ENCODE peak calls at places on chromosomes 3 and 15, in four cellular contexts. One of them, this sample, is unnamed.

GRCh38 chr3:48397767-48398681 is 26.0 kb downstream of the FBXW12 start:
- DNase-seq in cardiac muscle cell: no peak
- DNase-seq in osteocyte: no peak
- DNase-seq in tibial artery: no peak
- DNase-seq in this sample: no peak

GRCh38 chr3:183331518-183331917 is 78.5 kb downstream of the B3GNT5 start:
- DNase-seq in tibial artery: no peak
- DNase-seq in cardiac muscle cell: no peak
- DNase-seq in osteocyte: no peak
- DNase-seq in this sample: no peak

GRCh38 chr3:58334013-58334321 is 1.3 kb downstream of the PXK start:
- DNase-seq in tibial artery: no peak
- DNase-seq in cardiac muscle cell: no peak
- DNase-seq in osteocyte: no peak
- DNase-seq in this sample: no peak

GRCh38 chr15:59614153-59614552 is 2.6 kb downstream of the GCNT3 start:
- DNase-seq in tibial artery: no peak
- DNase-seq in cardiac muscle cell: no peak
- DNase-seq in osteocyte: no peak
- DNase-seq in this sample: no peak

GRCh38 chr15:62059108-62059817 is 984 bp downstream of the VPS13C start:
- DNase-seq in osteocyte: no peak
- DNase-seq in cardiac muscle cell: no peak
- DNase-seq in tibial artery: no peak
- DNase-seq in this sample: peak; percentile 15

GRCh38 chr3:9841015-9841414 is 2.8 kb downstream of the RPUSD3 start:
- DNase-seq in tibial artery: no peak
- DNase-seq in cardiac muscle cell: no peak
- DNase-seq in osteocyte: no peak
- DNase-seq in this sample: no peak

GRCh38 chr3:158233791-158234190 is 123.9 kb downstream of the RSRC1 start:
- DNase-seq in cardiac muscle cell: no peak
- DNase-seq in osteocyte: no peak
- DNase-seq in tibial artery: no peak
- DNase-seq in this sample: no peak

GRCh38 chr3:59302442-59302841 is 252.6 kb upstream of the CFAP20DC start:
- DNase-seq in osteocyte: no peak
- DNase-seq in tibial artery: no peak
- DNase-seq in cardiac muscle cell: no peak
- DNase-seq in this sample: no peak

GRCh38 chr15:71290002-71290401 is 174.7 kb downstream of the THSD4 start:
- DNase-seq in tibial artery: no peak
- DNase-seq in osteocyte: no peak
- DNase-seq in cardiac muscle cell: no peak
- DNase-seq in this sample: no peak

GRCh38 chr15:98966036-98966787 is 41.4 kb downstream of the PGPEP1L start:
- DNase-seq in tibial artery: no peak
- DNase-seq in cardiac muscle cell: peak; percentile 11
- DNase-seq in osteocyte: no peak
- DNase-seq in this sample: no peak

GRCh38 chr3:64462203-64463120 is 225.3 kb downstream of the ADAMTS9 start:
- DNase-seq in osteocyte: no peak
- DNase-seq in cardiac muscle cell: no peak
- DNase-seq in tibial artery: no peak
- DNase-seq in this sample: no peak

GRCh38 chr3:8001712-8002111 is 499.9 kb upstream of the LMCD1 start:
- DNase-seq in tibial artery: no peak
- DNase-seq in cardiac muscle cell: no peak
- DNase-seq in osteocyte: no peak
- DNase-seq in this sample: no peak

GRCh38 chr3:67083277-67083676 is 85.2 kb downstream of the KBTBD8 start:
- DNase-seq in cardiac muscle cell: no peak
- DNase-seq in osteocyte: no peak
- DNase-seq in tibial artery: no peak
- DNase-seq in this sample: peak; percentile 5

GRCh38 chr3:197297020-197297419 is 1.4 kb downstream of the DLG1 start:
- DNase-seq in osteocyte: no peak
- DNase-seq in tibial artery: no peak
- DNase-seq in cardiac muscle cell: no peak
- DNase-seq in this sample: no peak

GRCh38 chr15:40106203-40107161 is 2.2 kb downstream of the BMF start:
- DNase-seq in tibial artery: peak; percentile 83
- DNase-seq in cardiac muscle cell: peak; percentile 68
- DNase-seq in osteocyte: no peak
- DNase-seq in this sample: peak; percentile 85

GRCh38 chr15:95644476-95644875 is 686.0 kb upstream of the NR2F2 start:
- DNase-seq in tibial artery: no peak
- DNase-seq in cardiac muscle cell: no peak
- DNase-seq in osteocyte: no peak
- DNase-seq in this sample: peak; percentile 10

GRCh38 chr3:11770477-11771381 is 76.0 kb downstream of the TAMM41 start:
- DNase-seq in cardiac muscle cell: peak; percentile 70
- DNase-seq in tibial artery: no peak
- DNase-seq in osteocyte: no peak
- DNase-seq in this sample: peak; percentile 63

GRCh38 chr3:163056874-163057497 is 1560.4 kb downstream of the OTOL1 start:
- DNase-seq in cardiac muscle cell: peak; percentile 45
- DNase-seq in osteocyte: no peak
- DNase-seq in tibial artery: no peak
- DNase-seq in this sample: peak; percentile 88

GRCh38 chr3:81758275-81758674 is 3.2 kb downstream of the GBE1 start:
- DNase-seq in cardiac muscle cell: no peak
- DNase-seq in osteocyte: no peak
- DNase-seq in tibial artery: no peak
- DNase-seq in this sample: no peak

GRCh38 chr3:10703875-10704274 is 112.2 kb upstream of the SLC6A11 start:
- DNase-seq in cardiac muscle cell: peak; percentile 45
- DNase-seq in osteocyte: no peak
- DNase-seq in tibial artery: no peak
- DNase-seq in this sample: peak; percentile 32

GRCh38 chr3:69236808-69237707 is 114.7 kb upstream of the LMOD3 start:
- DNase-seq in osteocyte: no peak
- DNase-seq in tibial artery: no peak
- DNase-seq in cardiac muscle cell: peak; percentile 36
- DNase-seq in this sample: peak; percentile 1

GRCh38 chr3:146948161-146948560 is 343.0 kb upstream of the PLSCR5 start:
- DNase-seq in tibial artery: no peak
- DNase-seq in cardiac muscle cell: no peak
- DNase-seq in osteocyte: no peak
- DNase-seq in this sample: peak; percentile 37

GRCh38 chr15:31010036-31010435 is 18.6 kb upstream of the MTMR10 start:
- DNase-seq in cardiac muscle cell: no peak
- DNase-seq in tibial artery: no peak
- DNase-seq in osteocyte: no peak
- DNase-seq in this sample: no peak

GRCh38 chr15:89057506-89058133 is 30.6 kb upstream of the ABHD2 start:
- DNase-seq in osteocyte: peak; percentile 95
- DNase-seq in cardiac muscle cell: peak; percentile 76
- DNase-seq in tibial artery: peak; percentile 90
- DNase-seq in this sample: peak; percentile 86

GRCh38 chr3:14516738-14517345 is 23.3 kb downstream of the GRIP2 start:
- DNase-seq in tibial artery: peak; percentile 42
- DNase-seq in cardiac muscle cell: no peak
- DNase-seq in osteocyte: no peak
- DNase-seq in this sample: no peak

GRCh38 chr3:50227390-50228183 is 8.4 kb upstream of the GNAI2 start:
- DNase-seq in tibial artery: peak; percentile 95
- DNase-seq in cardiac muscle cell: peak; percentile 95
- DNase-seq in osteocyte: peak; percentile 96
- DNase-seq in this sample: peak; percentile 92

DNA sequence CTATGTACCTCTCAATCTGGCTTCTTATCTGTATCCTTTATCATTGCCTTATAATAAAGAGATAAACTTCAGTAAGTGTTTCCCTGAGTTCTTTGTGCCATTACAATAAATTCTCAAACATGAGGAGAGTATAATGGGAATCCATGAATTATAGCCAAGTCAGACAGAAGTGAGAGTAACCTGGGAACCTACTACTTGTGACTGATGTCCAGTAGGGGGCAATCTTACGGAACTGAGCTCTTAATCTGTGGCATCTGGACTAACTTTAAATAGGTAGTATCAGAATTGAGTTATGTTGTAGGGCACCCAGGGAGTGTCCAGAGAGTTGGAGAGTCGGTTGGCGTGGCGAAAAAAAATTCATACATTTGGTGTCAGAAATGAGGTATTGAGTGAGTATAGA is 542.6 kb downstream of the ZBBX start:
- DNase-seq in cardiac muscle cell: peak; percentile 47
- DNase-seq in tibial artery: no peak
- DNase-seq in osteocyte: no peak
- DNase-seq in this sample: peak; percentile 21
- TF ChIP-seq CTCF in cardiac muscle cell: no peak
- TF ChIP-seq CTCF in tibial artery: peak; percentile 16
- TF ChIP-seq CTCF in osteocyte: peak; percentile 63
- TF ChIP-seq CTCF in this sample: peak; percentile 60

DNA sequence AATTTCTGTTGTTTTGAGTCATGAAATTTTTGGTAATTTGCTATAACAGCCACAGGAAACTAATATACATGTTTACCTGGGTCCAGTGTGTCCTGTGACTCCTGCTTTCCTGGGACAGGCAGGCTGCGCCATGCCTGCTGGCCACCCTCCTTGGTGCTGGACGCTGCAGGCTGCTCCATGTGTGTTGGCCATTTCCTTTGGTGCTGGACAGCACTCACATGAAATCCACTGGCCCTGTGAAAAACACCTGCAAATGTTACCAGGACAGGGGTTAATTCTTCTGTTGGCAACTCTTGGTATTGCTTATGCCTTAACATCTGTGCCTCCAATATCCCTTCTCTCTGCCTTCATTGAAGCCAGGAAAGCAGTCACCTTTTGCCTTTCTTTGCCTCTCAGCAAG is 86.9 kb upstream of the ATP10A start:
- DNase-seq in osteocyte: no peak
- DNase-seq in cardiac muscle cell: peak; percentile 25
- DNase-seq in tibial artery: no peak
- DNase-seq in this sample: no peak
- TF ChIP-seq CTCF in osteocyte: no peak
- TF ChIP-seq CTCF in cardiac muscle cell: no peak
- TF ChIP-seq CTCF in tibial artery: no peak
- TF ChIP-seq CTCF in this sample: no peak

DNA sequence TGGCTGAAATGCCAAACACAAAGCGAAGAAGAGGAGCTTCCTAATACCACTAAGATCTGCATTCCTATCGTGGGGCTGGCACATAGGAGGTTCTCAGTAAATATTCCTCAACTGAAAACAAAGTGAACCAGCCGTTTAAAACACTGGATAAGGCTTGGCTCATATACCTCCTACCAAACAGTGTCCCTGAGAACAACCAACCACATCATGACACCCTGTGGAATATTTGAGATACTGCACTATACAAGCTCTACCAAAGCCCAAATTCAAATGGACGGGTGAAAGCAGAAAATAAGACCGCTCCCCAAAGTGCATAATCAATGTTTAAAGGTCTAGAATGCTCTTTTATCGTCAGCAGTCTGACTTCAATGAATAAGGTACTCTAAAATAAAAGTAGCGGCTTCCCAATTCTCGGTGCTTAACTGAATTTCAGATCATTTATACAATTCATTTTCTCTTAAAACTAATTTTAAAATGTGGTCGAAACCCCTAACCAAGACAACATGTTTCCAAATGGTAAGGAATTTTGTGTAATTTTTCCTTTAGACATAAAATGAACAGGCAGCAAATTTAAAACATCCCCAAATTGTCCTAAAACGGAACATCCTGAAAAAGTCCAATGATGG is 425.8 kb downstream of the ERC2 start:
- DNase-seq in cardiac muscle cell: peak; percentile 71
- DNase-seq in tibial artery: no peak
- DNase-seq in osteocyte: no peak
- DNase-seq in this sample: peak; percentile 63
- TF ChIP-seq CTCF in cardiac muscle cell: peak; percentile 52
- TF ChIP-seq CTCF in tibial artery: no peak
- TF ChIP-seq CTCF in osteocyte: peak; percentile 80
- TF ChIP-seq CTCF in this sample: peak; percentile 61

DNA sequence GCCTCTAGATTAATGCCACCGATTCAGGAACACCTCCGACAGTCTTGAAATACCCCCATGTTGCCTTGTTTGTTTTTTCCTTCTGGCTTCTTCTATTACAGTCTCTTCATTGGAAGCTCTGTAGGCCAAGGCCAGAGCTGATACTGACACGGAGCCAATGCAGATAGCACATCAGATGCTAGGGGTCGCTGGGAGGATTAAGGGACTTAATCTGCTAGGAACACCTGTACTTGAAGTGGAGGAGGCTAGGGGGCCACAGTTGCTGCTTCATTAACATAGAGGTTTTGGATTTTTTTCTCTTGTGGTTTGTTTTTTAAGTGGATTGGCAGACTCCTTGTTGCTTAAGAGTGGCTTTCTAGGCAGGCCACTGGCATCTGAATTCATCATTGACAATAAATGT is 49.6 kb downstream of the PARP14 start:
- DNase-seq in tibial artery: no peak
- DNase-seq in osteocyte: no peak
- DNase-seq in cardiac muscle cell: no peak
- DNase-seq in this sample: no peak
- TF ChIP-seq CTCF in tibial artery: no peak
- TF ChIP-seq CTCF in osteocyte: no peak
- TF ChIP-seq CTCF in cardiac muscle cell: no peak
- TF ChIP-seq CTCF in this sample: no peak

GRCh38 chr3:125200731-125201139 is 11.8 kb downstream of the SLC12A8 start:
- DNase-seq in osteocyte: no peak
- DNase-seq in cardiac muscle cell: no peak
- DNase-seq in tibial artery: no peak
- DNase-seq in this sample: no peak

GRCh38 chr3:125206934-125207333 is 5.6 kb downstream of the SLC12A8 start:
- DNase-seq in cardiac muscle cell: no peak
- DNase-seq in osteocyte: peak; percentile 36
- DNase-seq in tibial artery: no peak
- DNase-seq in this sample: no peak

GRCh38 chr3:125207507-125207906 is 5.0 kb downstream of the SLC12A8 start:
- DNase-seq in osteocyte: peak; percentile 30
- DNase-seq in tibial artery: no peak
- DNase-seq in cardiac muscle cell: no peak
- DNase-seq in this sample: no peak

GRCh38 chr3:125203731-125204130 is 8.8 kb downstream of the SLC12A8 start:
- DNase-seq in cardiac muscle cell: no peak
- DNase-seq in osteocyte: no peak
- DNase-seq in tibial artery: no peak
- DNase-seq in this sample: no peak

GRCh38 chr3:125202197-125202596 is 10.4 kb downstream of the SLC12A8 start:
- DNase-seq in cardiac muscle cell: no peak
- DNase-seq in tibial artery: no peak
- DNase-seq in osteocyte: no peak
- DNase-seq in this sample: no peak
- TF ChIP-seq CTCF in cardiac muscle cell: peak; percentile 31
- TF ChIP-seq CTCF in tibial artery: no peak
- TF ChIP-seq CTCF in osteocyte: peak; percentile 21
- TF ChIP-seq CTCF in this sample: peak; percentile 36

DNA sequence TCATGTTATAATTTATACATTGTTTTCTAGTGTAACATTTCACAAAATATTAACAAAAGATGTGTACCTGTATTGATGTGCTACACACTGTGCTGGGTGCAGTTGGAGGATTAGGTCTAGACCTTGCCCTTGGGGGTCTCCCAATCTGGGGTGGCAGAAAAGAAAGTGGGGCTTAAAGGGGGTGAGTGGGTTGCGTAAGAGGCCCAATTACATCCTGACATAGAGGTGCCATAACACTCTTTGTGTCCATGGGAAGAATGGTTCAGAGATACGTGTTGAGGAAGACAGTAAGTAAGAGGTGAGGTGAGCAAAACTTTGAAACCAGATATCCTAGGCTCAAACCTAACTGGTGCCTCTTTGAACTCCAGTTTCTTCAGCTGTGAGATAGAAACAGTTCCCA is 31.0 kb downstream of the DLEC1 start:
- DNase-seq in tibial artery: no peak
- DNase-seq in osteocyte: no peak
- DNase-seq in cardiac muscle cell: no peak
- DNase-seq in this sample: no peak
- TF ChIP-seq CTCF in tibial artery: no peak
- TF ChIP-seq CTCF in osteocyte: no peak
- TF ChIP-seq CTCF in cardiac muscle cell: no peak
- TF ChIP-seq CTCF in this sample: no peak

This sample was measured in A673.